ENCODE peak calls at places on chromosomes 5 and 9, in seven cellular contexts. J, M, H, W, E, G and K are unnamed samples.

GRCh38 chr5:128092144-128092543 is 8.6 kb downstream of the SLC12A2 start:
- DNase-seq in J (no peak), M (no peak), H (no peak), W (no peak), E (no peak), G (no peak), K (no peak)

GRCh38 chr9:93297659-93298497 is 113.9 kb downstream of the WNK2 start:
- DNase-seq in J (peak), M (no peak), H (peak), W (no peak), E (peak), G (no peak), K (no peak)

GRCh38 chr5:102554728-102555127 is 55.9 kb upstream of the SLCO6A1 start:
- DNase-seq in J (no peak), M (peak), H (no peak), W (no peak), E (no peak), G (no peak), K (no peak)

GRCh38 chr5:98934581-98934980 is 5.8 kb upstream of the CHD1 start:
- DNase-seq in J (no peak), M (peak), H (no peak), W (no peak), E (no peak), G (no peak), K (no peak)

GRCh38 chr5:125398466-125398865 is 652.0 kb upstream of the ZNF608 start:
- DNase-seq in J (no peak), M (no peak), H (no peak), W (no peak), E (no peak), G (no peak), K (no peak)

GRCh38 chr9:124583134-124583533 is 75.9 kb upstream of the NR5A1 start:
- DNase-seq in J (no peak), M (no peak), H (no peak), W (no peak), E (no peak), G (no peak), K (no peak)

GRCh38 chr5:43772601-43773031 is 169.6 kb downstream of the NNT start:
- DNase-seq in J (no peak), M (peak), H (no peak), W (no peak), E (no peak), G (no peak), K (peak)

GRCh38 chr5:126119894-126120442 is 303.2 kb upstream of the GRAMD2B start:
- DNase-seq in J (no peak), M (no peak), H (no peak), W (no peak), E (no peak), G (no peak), K (no peak)

GRCh38 chr5:135599421-135600140 is 20.8 kb upstream of the CXCL14 start:
- DNase-seq in J (peak), M (no peak), H (peak), W (no peak), E (no peak), G (no peak), K (no peak)

GRCh38 chr5:89556215-89557009 is 673.4 kb upstream of the MEF2C start:
- DNase-seq in J (no peak), M (peak), H (no peak), W (no peak), E (no peak), G (peak), K (peak)

GRCh38 chr5:96721351-96721970 is 59.3 kb downstream of the CAST start:
- DNase-seq in J (no peak), M (peak), H (no peak), W (no peak), E (no peak), G (no peak), K (no peak)

GRCh38 chr5:96729156-96729555 is 67.0 kb downstream of the CAST start:
- DNase-seq in J (no peak), M (no peak), H (no peak), W (no peak), E (no peak), G (no peak), K (no peak)

GRCh38 chr5:96725257-96725656 is 63.1 kb downstream of the CAST start:
- DNase-seq in J (no peak), M (no peak), H (no peak), W (no peak), E (no peak), G (no peak), K (no peak)

GRCh38 chr5:96726802-96727201 is 64.6 kb downstream of the CAST start:
- DNase-seq in J (no peak), M (no peak), H (no peak), W (no peak), E (no peak), G (no peak), K (no peak)
- H3K4me3 ChIP-seq in J (no peak), M (no peak), H (no peak), W (no peak), E (no peak), G (no peak), K (no peak)

GRCh38 chr9:708556-709432 is 132.7 kb upstream of the DMRT1 start:
- DNase-seq in J (no peak), M (peak), H (no peak), W (no peak), E (no peak), G (no peak), K (no peak)
- H3K4me3 ChIP-seq in J (peak), M (peak), H (no peak), W (peak), E (peak), G (peak), K (peak)

DNA sequence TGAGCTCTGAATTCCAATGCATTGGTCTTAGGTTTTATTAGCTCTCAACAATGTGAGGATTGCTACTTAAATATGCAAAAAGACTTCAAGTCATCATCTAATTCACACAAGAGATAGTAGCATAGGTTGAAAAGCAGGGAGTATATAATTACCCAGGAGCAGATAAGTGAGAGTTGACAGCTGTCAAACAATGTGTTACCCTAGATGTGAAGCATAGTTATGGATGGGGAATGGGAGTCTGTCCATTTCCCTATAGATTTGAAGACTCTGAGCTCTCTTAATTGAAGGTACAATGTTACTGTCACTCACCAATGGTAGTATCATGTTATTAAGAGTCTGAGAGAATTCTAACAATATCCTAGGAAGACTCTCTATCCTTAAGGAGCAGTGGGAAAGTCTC is 160.7 kb downstream of the KCTD16 start:
- DNase-seq in J (no peak), M (no peak), H (no peak), W (no peak), E (no peak), G (no peak), K (no peak)
- H3K4me3 ChIP-seq in J (no peak), M (no peak), H (no peak), W (no peak), E (no peak), G (no peak), K (no peak)

GRCh38 chr5:60634054-60634453 is 65.9 kb downstream of the DEPDC1B start:
- DNase-seq in J (no peak), M (no peak), H (no peak), W (no peak), E (no peak), G (no peak), K (no peak)
- H3K4me3 ChIP-seq in J (no peak), M (no peak), H (no peak), W (no peak), E (no peak), G (no peak), K (no peak)

GRCh38 chr5:7680260-7680659 is 170.7 kb downstream of the CFAP90 start:
- DNase-seq in J (no peak), M (peak), H (no peak), W (no peak), E (no peak), G (no peak), K (no peak)

GRCh38 chr5:7679663-7680062 is 171.3 kb downstream of the CFAP90 start:
- DNase-seq in J (no peak), M (no peak), H (no peak), W (no peak), E (no peak), G (no peak), K (no peak)

GRCh38 chr5:7678057-7678456 is 172.9 kb downstream of the CFAP90 start:
- DNase-seq in J (no peak), M (no peak), H (no peak), W (no peak), E (no peak), G (no peak), K (no peak)

GRCh38 chr5:7673658-7674057 is 177.3 kb downstream of the CFAP90 start:
- DNase-seq in J (no peak), M (no peak), H (no peak), W (no peak), E (no peak), G (no peak), K (no peak)

DNA sequence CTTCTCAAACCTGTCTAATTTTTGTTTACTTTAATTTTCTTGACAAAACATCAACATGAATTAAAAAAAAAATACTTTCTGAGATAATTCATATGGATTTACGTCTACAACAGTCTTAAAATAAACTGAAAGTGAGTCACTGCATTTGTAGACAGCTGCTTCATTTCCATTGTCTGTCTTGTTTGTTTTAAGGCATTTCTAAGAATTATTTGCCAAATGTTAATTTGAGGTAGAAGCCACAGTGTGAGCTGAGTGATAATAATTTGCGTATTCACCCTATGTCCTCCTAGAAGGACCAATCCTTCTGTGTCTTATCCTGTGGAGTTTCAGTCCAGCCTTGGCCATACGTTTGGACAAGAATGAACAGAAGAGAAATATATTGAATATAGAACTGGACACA is 174.5 kb downstream of the CFAP90 start:
- DNase-seq in J (no peak), M (peak), H (no peak), W (no peak), E (no peak), G (no peak), K (no peak)
- H3K4me3 ChIP-seq in J (no peak), M (no peak), H (no peak), W (no peak), E (no peak), G (no peak), K (no peak)

GRCh38 chr9:121883281-121884056 is 209.6 kb downstream of the TTLL11 start:
- DNase-seq in J (no peak), M (peak), H (no peak), W (no peak), E (no peak), G (no peak), K (no peak)

GRCh38 chr9:121881920-121882500 is 211.1 kb downstream of the TTLL11 start:
- DNase-seq in J (no peak), M (no peak), H (no peak), W (no peak), E (no peak), G (no peak), K (no peak)

GRCh38 chr9:121885345-121885901 is 207.7 kb downstream of the TTLL11 start:
- DNase-seq in J (no peak), M (peak), H (no peak), W (no peak), E (no peak), G (no peak), K (no peak)

GRCh38 chr9:121886759-121887485 is 206.2 kb downstream of the TTLL11 start:
- DNase-seq in J (no peak), M (peak), H (no peak), W (no peak), E (no peak), G (no peak), K (no peak)

GRCh38 chr9:121884057-121884512 is 209.0 kb downstream of the TTLL11 start:
- DNase-seq in J (no peak), M (peak), H (no peak), W (no peak), E (peak), G (no peak), K (no peak)
- H3K4me3 ChIP-seq in J (no peak), M (no peak), H (no peak), W (no peak), E (no peak), G (no peak), K (no peak)